ENCODE peak calls at places on chromosomes 13 and 19, in eight cellular contexts. G is thoracic aorta, A is HCT116, V is pancreas, B is left ventricle myocardium inferior, F is suprapubic skin, Q is IMR-90, H is adrenal gland. C is an unnamed sample.

GRCh38 chr19:10514211-10515145 is 2.8 kb downstream of the S1PR5 start:
- DNase-seq in B (no peak), V (no peak), G (no peak), F (no peak), H (no peak), Q (no peak), A (no peak), C (no peak)

GRCh38 chr13:77460195-77460594 is 75.3 kb upstream of the SCEL start:
- DNase-seq in H (no peak), B (peak; percentile 39), Q (no peak), F (no peak), V (no peak), A (no peak), G (no peak), C (no peak)

GRCh38 chr13:104872153-104872552 is 1663.3 kb downstream of the EFNB2 start:
- DNase-seq in B (no peak), A (no peak), Q (no peak), V (no peak), H (no peak), F (no peak), G (no peak), C (no peak)

GRCh38 chr13:110334841-110335490 is 27.9 kb downstream of the COL4A2 start:
- DNase-seq in H (peak; percentile 39), F (no peak), G (no peak), Q (no peak), A (no peak), B (no peak), V (no peak), C (no peak)

GRCh38 chr19:58182577-58182988 is 278 bp upstream of the ZNF274 start:
- DNase-seq in F (no peak), G (no peak), Q (no peak), V (no peak), H (no peak), A (no peak), B (no peak), C (no peak)

GRCh38 chr13:79037197-79037596 is 368.9 kb downstream of the RBM26 start:
- DNase-seq in Q (no peak), F (no peak), B (no peak), G (no peak), A (no peak), H (no peak), V (no peak), C (no peak)

GRCh38 chr19:11324748-11325389 is 14.6 kb downstream of the RAB3D start:
- DNase-seq in Q (no peak), B (no peak), H (no peak), V (no peak), A (no peak), F (no peak), G (no peak), C (no peak)

GRCh38 chr13:46172531-46172991 is 9.4 kb downstream of the LCP1 start:
- DNase-seq in H (no peak), Q (no peak), B (no peak), G (no peak), F (no peak), A (no peak), V (no peak), C (no peak)

GRCh38 chr19:58229255-58229639 is 533 bp downstream of the ZNF544 start:
- DNase-seq in F (no peak), B (no peak), V (no peak), A (no peak), H (no peak), Q (peak; percentile 12), G (no peak), C (peak; percentile 20)

GRCh38 chr13:23428183-23428528 is 5.3 kb downstream of the SACS start:
- DNase-seq in V (no peak), Q (peak; percentile 65), B (no peak), A (no peak), G (no peak), H (no peak), F (no peak), C (no peak)

GRCh38 chr13:109331898-109332297 is 454.5 kb downstream of the IRS2 start:
- DNase-seq in F (no peak), Q (peak; percentile 89), H (peak; percentile 68), B (no peak), V (no peak), A (no peak), G (no peak), C (no peak)

GRCh38 chr13:22665531-22665930 is 515.2 kb upstream of the SGCG start:
- DNase-seq in V (no peak), B (no peak), Q (no peak), A (no peak), F (no peak), G (no peak), H (no peak), C (peak; percentile 14)

GRCh38 chr13:97521726-97522125 is 87.8 kb downstream of the RAP2A start:
- DNase-seq in F (no peak), V (no peak), B (no peak), A (no peak), Q (no peak), G (no peak), H (no peak), C (no peak)

GRCh38 chr13:33446821-33447481 is 161.4 kb upstream of the STARD13 start:
- DNase-seq in V (no peak), G (no peak), F (no peak), B (no peak), H (no peak), A (no peak), Q (no peak), C (peak; percentile 53)

GRCh38 chr19:38360839-38361631 is 13.3 kb upstream of the PSMD8 start:
- DNase-seq in Q (no peak), B (no peak), H (no peak), A (no peak), G (no peak), V (no peak), F (no peak), C (no peak)

GRCh38 chr13:79097201-79097600 is 308.9 kb downstream of the RBM26 start:
- DNase-seq in V (no peak), B (no peak), F (no peak), Q (no peak), A (no peak), G (no peak), H (no peak), C (no peak)

GRCh38 chr19:18310118-18310909 is 12.6 kb downstream of the LSM4 start:
- DNase-seq in H (no peak), Q (no peak), A (no peak), V (no peak), B (no peak), F (no peak), G (no peak), C (no peak)
- H3K36me3 ChIP-seq in H (no peaks in the 10 kb centered on the region), Q (peaks cover 36% of the 10 kb centered on the region), A (peaks cover 21% of the 10 kb centered on the region), V (peaks cover 9% of the 10 kb centered on the region), B (peaks cover 48% of the 10 kb centered on the region), F (peaks cover 41% of the 10 kb centered on the region), G (no peaks in the 10 kb centered on the region), C (peaks cover 26% of the 10 kb centered on the region)

GRCh38 chr19:12494260-12494860 is 9.7 kb upstream of the ZNF709 start:
- DNase-seq in A (no peak), Q (no peak), B (no peak), F (no peak), G (no peak), H (no peak), V (no peak), C (no peak)
- H3K4me3 ChIP-seq in A (no peak overlapping the region), Q (no peak overlapping the region), B (peak overlapping the region; percentile 79), F (no peak overlapping the region), G (peak overlapping the region; percentile 78), H (no peak overlapping the region), V (peak overlapping the region; percentile 59), C (no peak overlapping the region)

DNA sequence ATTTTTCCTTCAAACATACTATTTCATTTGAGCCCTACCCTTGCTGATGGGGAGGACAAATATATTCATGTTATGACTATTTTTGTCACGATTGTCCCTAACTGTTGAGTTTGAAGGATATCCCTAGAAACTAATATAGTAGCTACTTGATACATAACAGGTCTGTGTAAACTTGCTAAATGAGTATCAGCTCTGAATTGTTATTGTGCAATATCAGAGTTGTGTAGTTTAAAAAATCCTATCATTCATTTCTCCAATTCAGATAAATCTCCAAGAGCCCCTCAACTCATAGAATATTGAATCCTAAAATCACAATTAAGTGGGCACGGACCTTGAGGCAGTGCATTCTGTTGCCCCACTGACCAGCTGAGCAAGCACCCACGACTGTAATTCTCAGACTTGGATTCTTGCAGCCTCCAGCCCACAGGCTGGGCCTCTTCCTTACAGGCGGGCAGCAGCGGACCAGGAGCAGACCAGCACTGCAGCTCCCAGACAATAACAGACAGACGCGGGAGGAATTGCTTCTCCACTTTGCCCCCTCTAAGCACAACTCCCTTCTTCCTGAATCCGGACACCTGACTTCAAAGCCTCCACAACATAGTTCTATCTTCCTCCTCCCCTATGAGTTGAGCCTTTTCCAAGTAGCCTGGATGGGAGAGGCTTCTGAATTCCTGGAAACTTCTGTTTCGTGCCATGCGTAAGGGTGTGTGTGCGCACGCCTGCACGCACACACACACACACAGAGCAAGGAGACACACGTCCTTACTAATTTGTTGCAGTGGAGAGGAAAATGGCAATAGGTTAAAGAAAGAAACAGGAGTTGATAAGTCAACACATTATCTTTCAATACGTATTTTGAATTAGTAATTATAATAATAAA is 337.7 kb upstream of the ARGLU1 start:
- DNase-seq in F (no peak), Q (no peak), B (no peak), H (no peak), G (no peak), V (no peak), A (no peak), C (no peak)
- H3K27me3 ChIP-seq in F (no peaks in the 10 kb centered on the region), Q (peaks cover 7% of the 10 kb centered on the region), B (no peaks in the 10 kb centered on the region), H (peaks cover 5% of the 10 kb centered on the region), G (no peaks in the 10 kb centered on the region), V (no peaks in the 10 kb centered on the region), A (peaks cover 17% of the 10 kb centered on the region), C (no peaks in the 10 kb centered on the region)

GRCh38 chr19:40756502-40757110 is 5.6 kb downstream of the SNRPA start:
- DNase-seq in A (no peak), G (no peak), V (no peak), Q (no peak), B (no peak), F (no peak), H (no peak), C (peak; percentile 68)

GRCh38 chr19:40751065-40751923 is at the start of gene SNRPA:
- DNase-seq in V (peak; percentile 96), F (peak; percentile 98), A (peak; percentile 97), B (peak; percentile 96), H (peak; percentile 99), Q (peak; percentile 98), G (peak; percentile 93), C (peak; percentile 94)

GRCh38 chr19:40758491-40758890 is 7.5 kb downstream of the SNRPA start:
- DNase-seq in Q (no peak), G (no peak), V (no peak), B (no peak), A (no peak), H (no peak), F (no peak), C (no peak)

GRCh38 chr19:40755248-40755624 is 4.2 kb downstream of the SNRPA start:
- DNase-seq in A (no peak), H (no peak), Q (no peak), B (no peak), G (no peak), F (no peak), V (no peak), C (no peak)

DNA sequence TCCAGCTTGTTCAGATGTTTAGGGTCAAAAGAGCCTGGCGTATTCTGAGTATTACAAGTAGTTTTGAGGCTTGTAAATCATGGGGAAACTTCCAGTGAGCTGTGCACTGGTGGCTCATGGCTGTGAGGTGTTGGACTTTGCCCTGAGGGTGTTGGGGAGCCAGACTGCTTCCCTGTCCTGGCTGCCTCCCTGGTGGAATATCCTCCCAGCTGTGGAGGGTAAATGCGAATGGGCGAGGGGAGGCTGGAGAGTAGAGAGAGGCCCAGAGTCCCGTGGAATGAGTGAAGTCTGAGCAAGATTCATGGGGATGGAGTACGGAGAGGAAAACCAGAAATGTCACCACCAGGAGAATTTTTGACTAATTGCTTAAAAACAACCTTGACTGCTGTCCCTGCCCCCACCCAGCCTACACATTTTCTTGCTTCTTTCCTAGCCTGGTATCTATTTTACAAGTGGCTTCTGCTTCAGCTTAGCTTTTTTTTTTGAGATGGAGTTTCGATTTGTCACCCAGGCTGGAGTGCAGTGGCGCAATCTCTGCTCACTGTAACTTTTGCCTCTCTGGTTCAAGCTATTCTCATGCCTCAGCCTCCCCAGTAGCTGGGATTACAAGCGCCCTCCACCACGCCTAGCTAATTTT is 3.7 kb downstream of the SNRPA start:
- DNase-seq in V (no peak), G (no peak), F (no peak), A (no peak), B (no peak), H (peak; percentile 69), Q (peak; percentile 19), C (no peak)
- H3K36me3 ChIP-seq in V (peaks cover 31% of the 10 kb centered on the region), G (peaks cover 27% of the 10 kb centered on the region), F (peaks cover 25% of the 10 kb centered on the region), A (peaks cover 33% of the 10 kb centered on the region), B (peaks cover 45% of the 10 kb centered on the region), H (no peaks in the 10 kb centered on the region), Q (peaks cover 38% of the 10 kb centered on the region), C (peaks cover 9% of the 10 kb centered on the region)